ENCODE peak calls at places on chromosomes 16 and 17, in six cellular contexts. V is Peyer's patch, N is SK-N-SH, T is thyroid gland, P is right atrium auricular region, E is thoracic aorta. S is an unnamed sample. For H3K9me3, the result is how much of the 10 kb centered on the place peaks cover.

GRCh38 chr17:80270104-80270503 is 9.5 kb downstream of the RNF213 start:
- DNase-seq in P (no peak), E (no peak), N (no peak), T (no peak), V (no peak), S (peak)

GRCh38 chr16:51035711-51036110 is 115.4 kb downstream of the SALL1 start:
- DNase-seq in E (no peak), T (no peak), P (no peak), N (no peak), V (no peak), S (no peak)

GRCh38 chr16:627458-628239 is 3.1 kb upstream of the WFIKKN1 start:
- DNase-seq in P (no peak), E (no peak), V (no peak), T (peak), N (no peak), S (no peak)

GRCh38 chr17:80035937-80036714 is at the start of gene CCDC40:
- DNase-seq in E (peak), N (peak), T (peak), P (peak), V (peak), S (peak)

GRCh38 chr16:46730126-46730525 is 18.0 kb downstream of the MYLK3 start:
- DNase-seq in E (no peak), V (no peak), T (no peak), N (no peak), P (no peak), S (no peak)

GRCh38 chr17:69607162-69607834 is 192.8 kb downstream of the MAP2K6 start:
- DNase-seq in V (peak), P (peak), T (peak), E (no peak), N (peak), S (peak)

GRCh38 chr16:57165483-57165882 is 20.4 kb downstream of the PSME3IP1 start:
- DNase-seq in T (no peak), E (no peak), P (no peak), N (no peak), V (no peak), S (no peak)

GRCh38 chr16:71351558-71351901 is 7.0 kb upstream of the CALB2 start:
- DNase-seq in E (no peak), V (no peak), P (no peak), N (no peak), T (no peak), S (no peak)

GRCh38 chr16:74117798-74118197 is 178.8 kb upstream of the PSMD7 start:
- DNase-seq in N (no peak), P (no peak), T (no peak), V (no peak), E (no peak), S (no peak)

GRCh38 chr16:66673691-66674090 is 22.9 kb downstream of the CMTM4 start:
- DNase-seq in E (no peak), V (no peak), T (no peak), P (no peak), N (no peak), S (no peak)

GRCh38 chr17:51351890-51352289 is 91.5 kb downstream of the UTP18 start:
- DNase-seq in T (peak), N (no peak), V (no peak), E (no peak), P (no peak), S (no peak)

GRCh38 chr16:69880640-69881133 is 70.4 kb upstream of the CLEC18A start:
- DNase-seq in P (no peak), V (no peak), E (no peak), N (no peak), T (peak), S (no peak)

GRCh38 chr17:40099627-40100418 is 566 bp downstream of the NR1D1 start:
- DNase-seq in V (no peak), N (no peak), T (peak), P (no peak), E (no peak), S (no peak)

GRCh38 chr16:50602531-50603205 is 54.5 kb downstream of the NKD1 start:
- DNase-seq in T (no peak), V (peak), N (no peak), E (no peak), P (no peak), S (no peak)

GRCh38 chr17:4562000-4562969 is 1.9 kb upstream of the GGT6 start:
- DNase-seq in E (no peak), N (no peak), T (no peak), V (no peak), P (no peak), S (no peak)

GRCh38 chr17:4479982-4480751 is 18.5 kb upstream of the SPNS2 start:
- DNase-seq in P (no peak), E (no peak), T (no peak), N (no peak), V (no peak), S (no peak)

GRCh38 chr17:49513616-49514373 is 18.7 kb downstream of the NGFR start:
- DNase-seq in V (no peak), N (no peak), E (no peak), T (peak), P (no peak), S (no peak)

GRCh38 chr17:32007463-32008298 is 498 bp downstream of the LRRC37B start:
- DNase-seq in N (peak), P (no peak), V (peak), T (peak), E (no peak), S (peak)

GRCh38 chr17:8674344-8675305 is 44.1 kb upstream of the MYH10 start:
- DNase-seq in T (no peak), V (peak), N (no peak), P (peak), E (peak), S (no peak)

GRCh38 chr16:83717308-83717707 is 90.5 kb upstream of the HSBP1 start:
- DNase-seq in N (no peak), E (no peak), V (no peak), T (no peak), P (no peak), S (peak)

GRCh38 chr16:23148513-23149266 is 562 bp downstream of the USP31 start:
- DNase-seq in T (peak), P (peak), N (peak), E (no peak), V (peak), S (peak)

GRCh38 chr16:81405702-81406113 is 38.9 kb upstream of the CMIP start:
- DNase-seq in P (no peak), V (peak), T (no peak), E (no peak), N (no peak), S (no peak)

GRCh38 chr17:8791248-8791909 is 7.8 kb downstream of the MFSD6L start:
- DNase-seq in P (no peak), V (no peak), N (no peak), E (no peak), T (no peak), S (no peak)

GRCh38 chr17:3024346-3024745 is 39.1 kb downstream of the OR1D5 start:
- DNase-seq in T (no peak), P (no peak), E (no peak), N (no peak), V (no peak), S (no peak)

GRCh38 chr17:12282056-12282455 is 261.4 kb downstream of the MAP2K4 start:
- DNase-seq in T (no peak), V (no peak), E (no peak), N (no peak), P (no peak), S (no peak)

GRCh38 chr17:31424944-31425582 is 33.6 kb downstream of the RAB11FIP4 start:
- DNase-seq in E (no peak), P (no peak), T (no peak), V (no peak), N (peak), S (peak)

GRCh38 chr16:56617212-56618085 is 8.1 kb upstream of the MT1E start:
- DNase-seq in N (no peak), P (peak), E (no peak), V (peak), T (peak), S (no peak)

GRCh38 chr16:83458612-83459011 is 349.2 kb upstream of the HSBP1 start:
- DNase-seq in N (no peak), V (no peak), T (no peak), P (no peak), E (no peak), S (no peak)

GRCh38 chr16:61214780-61215179 is 821.5 kb downstream of the CDH8 start:
- DNase-seq in N (no peak), V (no peak), P (no peak), E (no peak), T (no peak), S (no peak)

GRCh38 chr17:51056813-51057510 is 63.7 kb downstream of the SPAG9 start:
- DNase-seq in P (no peak), N (peak), E (no peak), T (peak), V (no peak), S (peak)

GRCh38 chr17:58330544-58330996 is 2.0 kb upstream of the TSPOAP1 start:
- DNase-seq in V (no peak), T (no peak), N (peak), P (no peak), E (no peak), S (no peak)

GRCh38 chr16:84593825-84594724 is 23.8 kb downstream of the COTL1 start:
- DNase-seq in T (no peak), N (peak), V (peak), E (no peak), P (no peak), S (no peak)

GRCh38 chr17:83161298-83162034 is 82.1 kb downstream of the METRNL start:
- DNase-seq in E (no peak), V (no peak), P (no peak), T (no peak), N (no peak), S (no peak)

GRCh38 chr16:14668556-14669223 is 25.4 kb downstream of the PLA2G10 start:
- DNase-seq in P (no peak), T (no peak), N (no peak), E (no peak), V (no peak), S (no peak)

GRCh38 chr17:32596206-32596605 is 109.4 kb downstream of the CDK5R1 start:
- DNase-seq in N (no peak), P (no peak), T (no peak), E (no peak), V (no peak), S (peak)

DNA sequence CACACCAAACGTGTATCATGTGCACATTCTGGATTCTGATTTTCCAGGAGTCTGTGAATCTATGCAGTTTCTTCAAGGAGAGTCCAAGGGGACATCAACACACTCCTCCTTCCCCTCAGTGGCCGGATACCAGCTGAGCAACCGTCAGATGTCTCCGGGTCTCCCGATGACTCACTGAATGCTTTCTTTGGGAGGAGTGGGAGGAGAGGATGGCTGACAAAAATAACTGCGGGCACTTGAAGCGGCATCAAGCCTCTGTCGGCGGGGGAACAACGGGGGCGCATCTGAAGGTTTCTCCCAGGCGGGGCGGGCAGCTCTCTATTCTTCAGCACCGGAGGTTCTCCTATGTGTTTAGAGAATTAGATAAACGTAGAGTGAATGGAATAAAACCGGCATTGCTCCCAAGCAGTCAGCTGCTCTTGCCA is 24.6 kb upstream of the LRRC75A start:
- DNase-seq in T (peak), P (peak), E (no peak), V (peak), N (peak), S (no peak)
- H3K4me3 ChIP-seq in T (no peak), P (peak), E (peak), V (no peak), N (peak), S (no peak)

DNA sequence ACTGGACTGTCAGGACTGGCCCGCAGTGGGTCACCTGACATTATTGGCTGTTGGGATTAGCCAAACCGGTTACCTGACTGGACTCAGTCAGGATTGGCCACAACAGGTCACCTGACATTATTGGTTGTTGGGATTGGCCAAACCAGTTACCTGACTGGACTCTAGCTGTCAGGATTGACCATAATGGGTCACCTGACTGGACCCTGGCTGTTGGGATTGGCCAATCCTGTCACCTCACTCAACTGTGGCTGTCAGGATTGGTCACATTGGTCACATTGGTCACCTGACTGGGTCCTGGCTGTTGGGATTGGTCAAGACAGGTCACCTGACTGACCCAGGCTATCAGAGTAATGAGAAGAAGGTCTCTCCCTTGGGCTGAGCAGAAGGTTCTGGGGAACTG is 207.7 kb upstream of the SDK2 start:
- DNase-seq in E (no peak), V (no peak), T (no peak), P (no peak), N (no peak), S (no peak)
- H3K9me3 ChIP-seq in E (under half), V (under half), T (under half), P (under half), N (under half), S (under half)

DNA sequence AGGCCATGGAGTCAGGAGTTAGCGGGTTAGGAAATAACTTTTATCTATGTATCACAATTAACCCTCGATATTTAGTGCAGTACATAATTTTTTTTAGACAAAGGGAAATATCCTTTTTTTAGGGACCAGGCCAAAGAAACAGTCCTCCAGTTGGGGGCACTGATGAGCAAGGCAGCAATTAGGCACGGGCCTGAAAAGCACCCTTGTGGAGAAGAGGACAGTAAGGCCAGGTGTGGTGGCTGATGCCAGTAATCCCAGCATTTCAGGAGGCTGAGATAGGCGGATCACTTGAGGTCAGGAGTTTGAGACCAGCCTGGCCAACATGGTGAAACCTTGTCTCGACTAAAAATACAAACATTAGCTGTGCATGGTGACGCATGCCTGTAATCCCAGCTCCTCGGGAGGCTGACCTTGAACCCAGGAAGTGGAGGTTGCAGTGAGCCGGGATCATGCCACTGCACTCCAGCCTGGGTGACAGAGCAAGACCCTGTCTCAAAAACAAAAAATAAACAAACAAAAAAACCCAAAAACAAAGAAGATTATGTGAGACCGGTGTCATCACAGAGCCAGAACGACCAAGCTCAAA is 158.3 kb upstream of the NOL11 start:
- DNase-seq in N (no peak), E (no peak), P (no peak), V (no peak), T (no peak), S (peak)
- TF ChIP-seq CTCF in N (peak), E (no peak), P (no peak), V (no peak), T (no peak), S (peak)

DNA sequence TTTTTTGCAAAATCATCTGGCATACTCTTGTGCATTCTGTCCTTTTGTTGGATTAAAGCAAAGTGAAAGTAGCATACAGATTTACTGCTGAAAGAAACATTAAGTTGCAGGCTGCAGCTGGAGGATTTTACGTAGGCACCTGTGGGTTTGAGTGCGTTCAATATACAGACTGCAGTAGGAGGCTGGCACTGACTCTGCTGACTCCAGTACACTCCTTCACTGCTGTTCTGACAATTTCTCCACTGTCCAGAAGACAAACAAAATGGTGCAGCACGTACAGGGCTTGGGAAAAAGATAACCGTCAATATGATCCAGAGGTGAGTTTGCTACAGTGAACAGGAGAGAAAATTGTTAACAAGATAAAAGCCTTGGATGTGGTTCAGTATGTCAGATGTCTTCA is 73.3 kb downstream of the TANC2 start:
- DNase-seq in E (no peak), P (no peak), T (no peak), N (no peak), V (no peak), S (no peak)
- H3K4me3 ChIP-seq in E (no peak), P (no peak), T (no peak), N (peak), V (no peak), S (no peak)

DNA sequence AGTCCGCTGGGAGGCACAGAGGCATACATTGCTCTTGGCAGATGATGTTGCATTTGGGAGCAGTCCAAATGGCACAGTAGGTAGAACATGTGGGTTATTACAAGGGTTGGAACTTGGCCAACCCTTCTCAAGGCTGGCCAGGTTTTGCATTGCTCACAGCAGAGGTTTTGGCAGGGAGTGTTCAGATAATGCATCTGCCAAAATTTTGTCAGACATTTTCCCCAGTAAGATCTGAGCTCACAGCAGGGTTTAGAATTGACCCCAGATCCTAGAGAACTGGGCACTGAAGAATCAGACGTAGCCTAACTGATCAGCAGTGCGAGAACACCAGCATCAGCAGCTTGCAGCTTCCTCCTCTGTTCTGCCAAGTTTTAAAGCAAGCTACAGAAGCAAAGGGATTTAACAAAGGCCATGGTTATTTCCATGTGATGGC is 468.8 kb upstream of the KIF2B start:
- DNase-seq in E (no peak), T (peak), V (no peak), N (peak), P (no peak), S (no peak)
- H3K9me3 ChIP-seq in E (under half), T (under half), V (under half), N (under half), P (under half), S (under half)

GRCh38 chr16:5751216-5751615 is 653.6 kb upstream of the EEF2KMT start:
- DNase-seq in E (no peak), P (no peak), N (no peak), V (no peak), T (no peak), S (no peak)

GRCh38 chr16:5761592-5761991 is 664.0 kb upstream of the EEF2KMT start:
- DNase-seq in N (no peak), E (no peak), V (no peak), P (no peak), T (no peak), S (no peak)

DNA sequence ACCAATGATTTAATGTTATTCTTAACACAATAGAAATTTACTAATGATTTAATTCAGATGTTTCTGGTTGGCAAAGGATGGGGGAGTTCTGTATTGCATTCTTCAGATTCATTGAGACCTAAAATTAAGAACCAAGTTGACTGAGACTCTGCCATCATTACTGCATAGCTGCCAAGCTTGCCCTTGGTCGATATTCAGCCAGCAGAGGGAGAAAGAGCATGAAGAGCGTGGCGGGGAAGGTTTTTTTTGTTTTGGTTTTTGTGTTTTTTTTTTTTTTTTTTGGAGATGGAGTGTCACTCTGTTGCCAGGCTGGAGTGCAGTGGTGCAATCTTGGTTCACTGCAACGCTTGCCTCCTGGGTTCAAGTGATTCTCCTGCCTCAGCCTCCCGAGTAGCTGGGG is 659.4 kb upstream of the EEF2KMT start:
- DNase-seq in V (no peak), N (no peak), E (no peak), P (no peak), T (no peak), S (no peak)
- TF ChIP-seq CTCF in V (no peak), N (no peak), E (no peak), P (no peak), T (no peak), S (no peak)

DNA sequence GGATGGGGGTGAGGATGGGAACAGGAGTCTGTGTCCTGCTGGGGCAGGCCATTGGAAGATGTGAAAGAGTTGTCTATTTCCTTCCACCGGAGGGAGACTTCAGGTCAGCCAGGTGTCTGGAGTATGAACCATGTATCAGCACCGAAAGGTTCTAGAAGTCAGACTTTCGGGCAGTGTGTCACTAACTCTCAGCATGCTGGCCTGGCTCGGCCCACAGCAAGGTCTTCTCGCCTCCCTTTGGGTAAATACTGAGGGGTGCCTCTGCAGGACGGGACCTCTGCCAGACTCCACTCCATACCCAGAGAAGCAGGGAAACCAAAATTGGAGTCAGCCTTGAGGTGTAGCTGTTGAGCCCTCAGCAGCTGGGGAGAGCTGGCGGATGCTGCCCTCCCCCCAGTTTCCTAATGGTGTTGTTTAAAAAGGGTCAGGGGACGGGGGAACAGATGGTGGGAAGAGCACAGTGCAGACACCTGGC is 507 bp downstream of the CIITA start:
- DNase-seq in N (no peak), T (no peak), V (peak), P (no peak), E (no peak), S (no peak)
- H3K4me3 ChIP-seq in N (no peak), T (no peak), V (no peak), P (peak), E (peak), S (no peak)